ENCODE peak calls at places on chromosomes 1 and 21, in five cellular contexts. One of them, this sample, is unnamed.

GRCh38 chr1:116556289-116557006 is 14.4 kb downstream of the CD58 start:
- DNase-seq in H7: no peak
- DNase-seq in SJCRH30: no peak
- DNase-seq in CD8-positive, alpha-beta T cell: peak; percentile 80
- DNase-seq in CD8-positive, alpha-beta memory T cell: peak; percentile 53
- DNase-seq in this sample: no peak

GRCh38 chr1:228098323-228098931 is 4.7 kb downstream of the C1orf35 start:
- DNase-seq in SJCRH30: no peak
- DNase-seq in CD8-positive, alpha-beta T cell: no peak
- DNase-seq in H7: peak; percentile 41
- DNase-seq in CD8-positive, alpha-beta memory T cell: no peak
- DNase-seq in this sample: no peak

GRCh38 chr1:208167229-208167869 is 76.8 kb downstream of the PLXNA2 start:
- DNase-seq in H7: no peak
- DNase-seq in SJCRH30: no peak
- DNase-seq in CD8-positive, alpha-beta T cell: no peak
- DNase-seq in CD8-positive, alpha-beta memory T cell: no peak
- DNase-seq in this sample: peak; percentile 28

GRCh38 chr1:230392141-230392909 is 33.8 kb downstream of the PGBD5 start:
- DNase-seq in SJCRH30: peak; percentile 8
- DNase-seq in CD8-positive, alpha-beta T cell: no peak
- DNase-seq in H7: no peak
- DNase-seq in CD8-positive, alpha-beta memory T cell: no peak
- DNase-seq in this sample: no peak

GRCh38 chr1:72230746-72231145 is 51.6 kb downstream of the NEGR1 start:
- DNase-seq in SJCRH30: no peak
- DNase-seq in CD8-positive, alpha-beta memory T cell: no peak
- DNase-seq in H7: no peak
- DNase-seq in CD8-positive, alpha-beta T cell: no peak
- DNase-seq in this sample: no peak

GRCh38 chr1:54054438-54054749 is 986 bp downstream of the TCEANC2 start:
- DNase-seq in H7: peak; percentile 8
- DNase-seq in CD8-positive, alpha-beta memory T cell: no peak
- DNase-seq in CD8-positive, alpha-beta T cell: no peak
- DNase-seq in SJCRH30: no peak
- DNase-seq in this sample: no peak

GRCh38 chr21:46002841-46003574 is 21.4 kb downstream of the COL6A1 start:
- DNase-seq in SJCRH30: no peak
- DNase-seq in CD8-positive, alpha-beta memory T cell: no peak
- DNase-seq in H7: no peak
- DNase-seq in CD8-positive, alpha-beta T cell: no peak
- DNase-seq in this sample: no peak

GRCh38 chr1:57066980-57067615 is 101.3 kb upstream of the C8B start:
- DNase-seq in SJCRH30: no peak
- DNase-seq in CD8-positive, alpha-beta T cell: no peak
- DNase-seq in CD8-positive, alpha-beta memory T cell: no peak
- DNase-seq in H7: no peak
- DNase-seq in this sample: no peak

GRCh38 chr1:48038273-48038767 is 41.1 kb upstream of the TRABD2B start:
- DNase-seq in H7: no peak
- DNase-seq in SJCRH30: no peak
- DNase-seq in CD8-positive, alpha-beta memory T cell: no peak
- DNase-seq in CD8-positive, alpha-beta T cell: no peak
- DNase-seq in this sample: no peak

GRCh38 chr1:153617677-153618076 is 1.6 kb upstream of the S100A14 start:
- DNase-seq in CD8-positive, alpha-beta memory T cell: peak; percentile 61
- DNase-seq in H7: peak; percentile 87
- DNase-seq in CD8-positive, alpha-beta T cell: peak; percentile 68
- DNase-seq in SJCRH30: peak; percentile 71
- DNase-seq in this sample: peak; percentile 54

GRCh38 chr1:155166373-155167165 is 6.5 kb downstream of the KRTCAP2 start:
- DNase-seq in CD8-positive, alpha-beta T cell: no peak
- DNase-seq in H7: peak; percentile 81
- DNase-seq in SJCRH30: peak; percentile 59
- DNase-seq in CD8-positive, alpha-beta memory T cell: no peak
- DNase-seq in this sample: peak; percentile 62

GRCh38 chr1:192005976-192006375 is 152.3 kb upstream of the RGS18 start:
- DNase-seq in SJCRH30: no peak
- DNase-seq in H7: no peak
- DNase-seq in CD8-positive, alpha-beta T cell: no peak
- DNase-seq in CD8-positive, alpha-beta memory T cell: no peak
- DNase-seq in this sample: no peak

GRCh38 chr1:65229754-65230339 is 79.5 kb upstream of the DNAJC6 start:
- DNase-seq in SJCRH30: no peak
- DNase-seq in H7: no peak
- DNase-seq in CD8-positive, alpha-beta memory T cell: no peak
- DNase-seq in CD8-positive, alpha-beta T cell: no peak
- DNase-seq in this sample: no peak

GRCh38 chr1:64933296-64934070 is 32.9 kb downstream of the JAK1 start:
- DNase-seq in CD8-positive, alpha-beta T cell: no peak
- DNase-seq in SJCRH30: no peak
- DNase-seq in H7: no peak
- DNase-seq in CD8-positive, alpha-beta memory T cell: no peak
- DNase-seq in this sample: no peak

GRCh38 chr21:36155603-36156338 is 853 bp upstream of the DOP1B start:
- DNase-seq in H7: no peak
- DNase-seq in CD8-positive, alpha-beta T cell: peak; percentile 34
- DNase-seq in SJCRH30: no peak
- DNase-seq in CD8-positive, alpha-beta memory T cell: no peak
- DNase-seq in this sample: peak; percentile 53

GRCh38 chr21:41707231-41707988 is 59.4 kb downstream of the RIPK4 start:
- DNase-seq in SJCRH30: no peak
- DNase-seq in H7: peak; percentile 30
- DNase-seq in CD8-positive, alpha-beta T cell: no peak
- DNase-seq in CD8-positive, alpha-beta memory T cell: no peak
- DNase-seq in this sample: peak; percentile 69

GRCh38 chr1:244163861-244164562 is 112.9 kb downstream of the ZBTB18 start:
- DNase-seq in H7: no peak
- DNase-seq in CD8-positive, alpha-beta T cell: no peak
- DNase-seq in SJCRH30: peak; percentile 89
- DNase-seq in CD8-positive, alpha-beta memory T cell: no peak
- DNase-seq in this sample: no peak

GRCh38 chr1:20885121-20885520 is 98.0 kb upstream of the HP1BP3 start:
- DNase-seq in H7: peak; percentile 4
- DNase-seq in CD8-positive, alpha-beta T cell: no peak
- DNase-seq in CD8-positive, alpha-beta memory T cell: no peak
- DNase-seq in SJCRH30: no peak
- DNase-seq in this sample: no peak

GRCh38 chr1:26799479-26800133 is 11.9 kb downstream of the PIGV start:
- DNase-seq in SJCRH30: peak; percentile 75
- DNase-seq in CD8-positive, alpha-beta memory T cell: no peak
- DNase-seq in CD8-positive, alpha-beta T cell: peak; percentile 39
- DNase-seq in H7: no peak
- DNase-seq in this sample: no peak

GRCh38 chr1:27488523-27489138 is 1.3 kb downstream of the WASF2 start:
- DNase-seq in CD8-positive, alpha-beta T cell: no peak
- DNase-seq in H7: no peak
- DNase-seq in SJCRH30: peak; percentile 54
- DNase-seq in CD8-positive, alpha-beta memory T cell: no peak
- DNase-seq in this sample: no peak

GRCh38 chr1:32919811-32920733 is 18.9 kb upstream of the TMEM54 start:
- DNase-seq in SJCRH30: peak; percentile 91
- DNase-seq in CD8-positive, alpha-beta T cell: no peak
- DNase-seq in CD8-positive, alpha-beta memory T cell: no peak
- DNase-seq in H7: no peak
- DNase-seq in this sample: no peak

GRCh38 chr1:228154685-228155571 is 5.2 kb downstream of the GJC2 start:
- DNase-seq in CD8-positive, alpha-beta T cell: peak; percentile 72
- DNase-seq in H7: peak; percentile 55
- DNase-seq in CD8-positive, alpha-beta memory T cell: no peak
- DNase-seq in SJCRH30: no peak
- DNase-seq in this sample: no peak

GRCh38 chr1:204445860-204446412 is 34.3 kb upstream of the PPP1R15B start:
- DNase-seq in CD8-positive, alpha-beta memory T cell: peak; percentile 44
- DNase-seq in SJCRH30: peak; percentile 66
- DNase-seq in H7: peak; percentile 89
- DNase-seq in CD8-positive, alpha-beta T cell: peak; percentile 53
- DNase-seq in this sample: no peak

GRCh38 chr1:147451628-147452027 is 89.7 kb upstream of the BCL9 start:
- DNase-seq in CD8-positive, alpha-beta memory T cell: no peak
- DNase-seq in H7: no peak
- DNase-seq in CD8-positive, alpha-beta T cell: no peak
- DNase-seq in SJCRH30: no peak
- DNase-seq in this sample: no peak

GRCh38 chr1:44260792-44261474 is 47.7 kb downstream of the DMAP1 start:
- DNase-seq in SJCRH30: no peak
- DNase-seq in CD8-positive, alpha-beta memory T cell: no peak
- DNase-seq in H7: peak; percentile 57
- DNase-seq in CD8-positive, alpha-beta T cell: no peak
- DNase-seq in this sample: no peak

GRCh38 chr21:41171210-41171609 is 3.2 kb downstream of the BACE2 start:
- DNase-seq in SJCRH30: no peak
- DNase-seq in H7: no peak
- DNase-seq in CD8-positive, alpha-beta memory T cell: no peak
- DNase-seq in CD8-positive, alpha-beta T cell: no peak
- DNase-seq in this sample: peak; percentile 69

GRCh38 chr1:152888126-152888525 is 10.0 kb downstream of the SMCP start:
- DNase-seq in CD8-positive, alpha-beta memory T cell: no peak
- DNase-seq in CD8-positive, alpha-beta T cell: no peak
- DNase-seq in SJCRH30: no peak
- DNase-seq in H7: no peak
- DNase-seq in this sample: no peak

GRCh38 chr1:203299180-203299579 is 6.1 kb upstream of the BTG2 start:
- DNase-seq in CD8-positive, alpha-beta T cell: no peak
- DNase-seq in H7: no peak
- DNase-seq in SJCRH30: no peak
- DNase-seq in CD8-positive, alpha-beta memory T cell: no peak
- DNase-seq in this sample: no peak

GRCh38 chr21:41213081-41213480 is 45.1 kb downstream of the BACE2 start:
- DNase-seq in SJCRH30: no peak
- DNase-seq in CD8-positive, alpha-beta memory T cell: no peak
- DNase-seq in H7: no peak
- DNase-seq in CD8-positive, alpha-beta T cell: no peak
- DNase-seq in this sample: no peak

GRCh38 chr1:3837200-3837599 is 19.8 kb downstream of the CEP104 start:
- DNase-seq in H7: no peak
- DNase-seq in CD8-positive, alpha-beta memory T cell: no peak
- DNase-seq in SJCRH30: no peak
- DNase-seq in CD8-positive, alpha-beta T cell: no peak
- DNase-seq in this sample: no peak

GRCh38 chr1:230744382-230744781 is 2.8 kb upstream of the CAPN9 start:
- DNase-seq in SJCRH30: no peak
- DNase-seq in H7: no peak
- DNase-seq in CD8-positive, alpha-beta memory T cell: no peak
- DNase-seq in CD8-positive, alpha-beta T cell: no peak
- DNase-seq in this sample: no peak

This sample was measured in DMS153.